ENCODE peak calls at places on chromosomes 13 and 19, in seven cellular contexts. W is astrocyte, X is glutamatergic neuron, I is WERI-Rb-1, Z is neural crest cell, T is psoas muscle, L is K562. C is an unnamed sample.

GRCh38 chr13:75704942-75705320 is 68.8 kb downstream of the LMO7 start:
- DNase-seq in W (no peak), X (no peak), I (no peak), Z (no peak), T (no peak), L (no peak), C (no peak)

GRCh38 chr13:97403893-97404683 is 29.9 kb upstream of the RAP2A start:
- DNase-seq in W (no peak), X (no peak), I (no peak), Z (no peak), T (no peak), L (no peak), C (no peak)

GRCh38 chr19:41398042-41398403 is 405 bp downstream of the BCKDHA start:
- DNase-seq in W (no peak), X (no peak), I (no peak), Z (no peak), T (no peak), L (no peak), C (no peak)

GRCh38 chr13:49690133-49690989 is 925 bp downstream of the EBPL start:
- DNase-seq in W (peak), X (no peak), I (no peak), Z (no peak), T (no peak), L (peak), C (peak)

GRCh38 chr13:45500492-45501174 is 35.9 kb downstream of the COG3 start:
- DNase-seq in W (peak), X (no peak), I (no peak), Z (no peak), T (no peak), L (no peak), C (peak)

GRCh38 chr13:112705286-112705685 is 15.4 kb downstream of the ATP11A start:
- DNase-seq in W (no peak), X (no peak), I (no peak), Z (no peak), T (peak), L (no peak), C (no peak)

GRCh38 chr19:40806385-40807146 is 7.6 kb downstream of the EGLN2 start:
- DNase-seq in W (peak), X (peak), I (peak), Z (peak), T (peak), L (peak), C (peak)

GRCh38 chr19:35224681-35225604 is 3.6 kb downstream of the FAM187B start:
- DNase-seq in W (no peak), X (no peak), I (no peak), Z (no peak), T (no peak), L (peak), C (no peak)

GRCh38 chr19:18743281-18743825 is 47.8 kb downstream of the COMP start:
- DNase-seq in W (peak), X (peak), I (peak), Z (no peak), T (peak), L (peak), C (peak)

GRCh38 chr19:54364775-54365257 is at the start of gene LAIR1:
- DNase-seq in W (no peak), X (no peak), I (no peak), Z (no peak), T (peak), L (no peak), C (no peak)

GRCh38 chr13:73177017-73177416 is 118.2 kb downstream of the KLF5 start:
- DNase-seq in W (no peak), X (no peak), I (no peak), Z (no peak), T (no peak), L (no peak), C (no peak)

GRCh38 chr13:32956595-32956933 is 59.7 kb upstream of the KL start:
- DNase-seq in W (no peak), X (no peak), I (no peak), Z (no peak), T (no peak), L (no peak), C (no peak)

GRCh38 chr13:114124921-114125320 is 7.5 kb downstream of the RASA3 start:
- DNase-seq in W (peak), X (no peak), I (peak), Z (no peak), T (peak), L (no peak), C (peak)

GRCh38 chr13:30364133-30364532 is 56.8 kb upstream of the KATNAL1 start:
- DNase-seq in W (peak), X (no peak), I (no peak), Z (no peak), T (no peak), L (peak), C (no peak)

GRCh38 chr13:107277911-107278310 is 710.0 kb upstream of the ARGLU1 start:
- DNase-seq in W (peak), X (no peak), I (no peak), Z (no peak), T (no peak), L (no peak), C (no peak)

GRCh38 chr13:60412909-60413616 is 16.0 kb downstream of the TDRD3 start:
- DNase-seq in W (no peak), X (no peak), I (no peak), Z (no peak), T (no peak), L (no peak), C (no peak)

GRCh38 chr13:95176611-95177259 is 124.5 kb downstream of the ABCC4 start:
- DNase-seq in W (peak), X (no peak), I (no peak), Z (no peak), T (no peak), L (no peak), C (peak)

GRCh38 chr13:33728271-33729037 is 89.5 kb upstream of the RFC3 start:
- DNase-seq in W (no peak), X (no peak), I (no peak), Z (no peak), T (peak), L (no peak), C (peak)

GRCh38 chr13:29621401-29621800 is 25.9 kb upstream of the SLC7A1 start:
- DNase-seq in W (peak), X (no peak), I (no peak), Z (no peak), T (no peak), L (no peak), C (peak)

GRCh38 chr19:40465025-40465780 is at the start of gene BLVRB:
- DNase-seq in W (peak), X (no peak), I (no peak), Z (no peak), T (no peak), L (no peak), C (peak)

GRCh38 chr13:94706854-94707399 is 5.4 kb downstream of the SOX21 start:
- DNase-seq in W (no peak), X (no peak), I (no peak), Z (peak), T (no peak), L (no peak), C (no peak)

GRCh38 chr19:4776436-4777205 is 14.9 kb upstream of the FEM1A start:
- DNase-seq in W (no peak), X (no peak), I (no peak), Z (no peak), T (peak), L (no peak), C (no peak)

GRCh38 chr13:96214804-96215445 is 125.0 kb downstream of the HS6ST3 start:
- DNase-seq in W (no peak), X (no peak), I (no peak), Z (no peak), T (no peak), L (peak), C (no peak)

GRCh38 chr13:32905864-32906180 is 110.4 kb upstream of the KL start:
- DNase-seq in W (peak), X (no peak), I (no peak), Z (no peak), T (no peak), L (no peak), C (peak)

GRCh38 chr13:33968520-33969507 is 150.9 kb downstream of the RFC3 start:
- DNase-seq in W (no peak), X (no peak), I (no peak), Z (no peak), T (no peak), L (no peak), C (no peak)

GRCh38 chr13:100546713-100547405 is 41.7 kb downstream of the GGACT start:
- DNase-seq in W (no peak), X (no peak), I (no peak), Z (no peak), T (no peak), L (no peak), C (no peak)

GRCh38 chr19:18205180-18205915 is 1.5 kb upstream of the RAB3A start:
- DNase-seq in W (peak), X (peak), I (peak), Z (peak), T (peak), L (peak), C (peak)

GRCh38 chr19:42290523-42291436 is 11.2 kb upstream of the PRR19 start:
- DNase-seq in W (no peak), X (peak), I (peak), Z (peak), T (peak), L (no peak), C (no peak)

GRCh38 chr13:68359105-68359504 is 1129.0 kb upstream of the PCDH9 start:
- DNase-seq in W (no peak), X (no peak), I (no peak), Z (no peak), T (no peak), L (no peak), C (no peak)

GRCh38 chr19:35313614-35314013 is 15.4 kb upstream of the CD22 start:
- DNase-seq in W (no peak), X (no peak), I (no peak), Z (no peak), T (no peak), L (no peak), C (no peak)

GRCh38 chr19:44774614-44775013 is 3.1 kb upstream of the CBLC start:
- DNase-seq in W (no peak), X (no peak), I (no peak), Z (no peak), T (no peak), L (no peak), C (no peak)

GRCh38 chr19:44772969-44773368 is 4.7 kb upstream of the CBLC start:
- DNase-seq in W (no peak), X (no peak), I (no peak), Z (no peak), T (no peak), L (no peak), C (no peak)

GRCh38 chr19:44765949-44766335 is 11.7 kb upstream of the CBLC start:
- DNase-seq in W (no peak), X (no peak), I (no peak), Z (no peak), T (no peak), L (no peak), C (no peak)

GRCh38 chr19:44767295-44768180 is 10.2 kb upstream of the CBLC start:
- DNase-seq in W (no peak), X (no peak), I (no peak), Z (no peak), T (no peak), L (no peak), C (no peak)

GRCh38 chr19:44770550-44771257 is 7.0 kb upstream of the CBLC start:
- DNase-seq in W (peak), X (peak), I (peak), Z (peak), T (peak), L (peak), C (peak)
- TF ChIP-seq CTCF in W (peak), X (peak), I (peak), Z (peak), T (peak), L (peak), C (peak)

GRCh38 chr19:7520131-7521051 is 2.0 kb upstream of the MCOLN1 start:
- DNase-seq in W (no peak), X (no peak), I (no peak), Z (no peak), T (no peak), L (no peak), C (no peak)

GRCh38 chr19:7522923-7523667 is 671 bp downstream of the MCOLN1 start:
- DNase-seq in W (no peak), X (no peak), I (no peak), Z (no peak), T (no peak), L (no peak), C (no peak)

GRCh38 chr19:7521551-7522071 is 813 bp upstream of the MCOLN1 start:
- DNase-seq in W (no peak), X (no peak), I (no peak), Z (no peak), T (no peak), L (no peak), C (no peak)

GRCh38 chr19:7524523-7524922 is 2.1 kb downstream of the MCOLN1 start:
- DNase-seq in W (no peak), X (no peak), I (no peak), Z (no peak), T (no peak), L (no peak), C (no peak)

GRCh38 chr19:7522072-7522922 is at the start of gene MCOLN1:
- DNase-seq in W (peak), X (peak), I (peak), Z (peak), T (peak), L (peak), C (peak)
- TF ChIP-seq CTCF in W (no peak), X (no peak), I (no peak), Z (no peak), T (no peak), L (no peak), C (no peak)

DNA sequence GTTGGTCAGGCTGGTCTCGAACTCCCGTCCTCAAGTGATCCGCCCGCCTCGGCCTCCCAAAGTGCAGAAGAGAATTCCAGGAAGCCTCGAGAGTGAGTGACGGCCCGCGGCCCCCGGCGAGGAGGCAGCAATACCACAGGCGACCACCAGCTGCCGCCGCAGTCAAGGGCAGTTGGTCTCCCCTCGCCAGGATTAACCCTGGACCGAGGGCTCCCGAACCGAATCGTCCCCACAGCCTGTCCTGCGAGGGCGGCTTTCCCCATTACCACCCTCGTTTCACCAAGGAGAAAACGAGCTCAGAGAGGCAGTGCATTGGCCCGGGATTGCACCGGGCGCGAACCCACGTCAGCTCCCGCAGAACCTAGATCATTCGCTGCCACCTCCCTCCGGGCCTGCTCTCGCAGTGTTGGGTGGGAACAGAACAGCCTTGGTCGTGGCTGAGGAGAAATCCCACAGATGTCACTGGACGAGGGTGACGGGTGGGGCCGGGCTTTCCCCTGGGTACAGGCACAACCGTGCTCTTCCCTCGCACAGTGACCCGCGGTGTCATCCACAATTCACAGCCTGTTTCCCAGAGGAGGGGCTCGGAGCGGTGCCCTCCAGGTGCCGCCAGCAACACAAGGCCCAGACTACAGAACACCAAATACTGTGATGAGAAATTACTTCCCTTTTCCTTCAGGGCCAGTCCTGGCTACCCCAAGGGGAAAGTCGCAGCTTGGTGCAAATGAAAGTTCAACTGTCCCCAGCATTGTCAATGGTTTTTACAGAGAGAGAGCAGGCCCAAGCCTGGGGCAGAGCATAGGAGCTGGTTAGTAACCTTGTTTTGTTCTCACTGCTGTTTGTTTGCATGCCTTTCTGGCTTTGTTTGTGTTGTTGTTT is 24.8 kb downstream of the C2CD4C start:
- DNase-seq in W (no peak), X (peak), I (peak), Z (peak), T (no peak), L (peak), C (peak)
- TF ChIP-seq CTCF in W (peak), X (peak), I (peak), Z (peak), T (peak), L (peak), C (peak)

GRCh38 chr19:49214701-49215100 is 57.1 kb downstream of the TRPM4 start:
- DNase-seq in W (no peak), X (no peak), I (no peak), Z (no peak), T (no peak), L (no peak), C (no peak)

GRCh38 chr19:49216076-49216475 is 58.5 kb downstream of the TRPM4 start:
- DNase-seq in W (peak), X (no peak), I (no peak), Z (no peak), T (no peak), L (no peak), C (peak)

GRCh38 chr19:49212302-49212701 is 54.7 kb downstream of the TRPM4 start:
- DNase-seq in W (no peak), X (no peak), I (no peak), Z (no peak), T (no peak), L (peak), C (peak)

GRCh38 chr19:49210901-49211451 is 53.4 kb downstream of the TRPM4 start:
- DNase-seq in W (no peak), X (no peak), I (no peak), Z (no peak), T (no peak), L (no peak), C (no peak)

DNA sequence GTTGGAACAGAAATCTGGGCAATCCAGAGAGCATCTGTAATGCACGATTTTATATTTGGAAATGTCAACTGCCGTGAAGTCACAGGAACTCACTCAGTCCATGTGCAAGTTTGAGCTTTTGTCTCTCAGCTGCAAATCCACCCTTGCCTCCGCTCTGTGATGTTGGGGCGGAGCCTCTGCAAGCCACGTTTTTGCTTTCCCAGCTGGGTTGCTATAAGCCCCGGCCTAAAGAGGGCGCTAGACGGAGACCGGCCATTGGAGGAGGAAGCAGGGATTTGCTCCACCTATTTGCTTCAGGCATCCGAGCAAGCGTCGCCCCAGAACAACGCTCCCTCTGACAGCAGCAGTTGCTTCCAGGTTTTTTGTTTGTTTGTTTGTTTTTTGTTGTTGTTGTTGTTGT is 56.2 kb downstream of the TRPM4 start:
- DNase-seq in W (no peak), X (peak), I (no peak), Z (no peak), T (no peak), L (peak), C (no peak)
- TF ChIP-seq CTCF in W (no peak), X (no peak), I (peak), Z (peak), T (no peak), L (peak), C (peak)

DNA sequence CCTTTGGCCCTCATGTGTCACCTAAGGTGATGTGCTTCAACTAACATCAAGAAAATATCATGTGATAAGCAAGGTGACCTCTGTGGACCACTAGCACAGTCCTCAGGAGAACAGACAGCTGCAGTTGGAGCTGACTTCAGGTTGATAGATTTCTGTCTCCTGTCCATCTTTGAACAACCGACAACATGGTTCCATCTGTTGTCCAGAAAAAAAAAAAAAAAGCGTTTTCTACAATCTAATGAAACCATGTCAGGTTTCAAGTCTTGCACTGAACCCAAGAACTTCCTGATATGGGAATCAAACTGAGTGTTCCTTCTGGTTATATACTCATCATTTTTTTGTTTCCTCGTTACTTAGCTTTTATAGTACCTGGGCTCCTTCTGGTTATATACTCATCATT is 75.7 kb downstream of the LHFPL6 start:
- DNase-seq in W (no peak), X (no peak), I (no peak), Z (no peak), T (no peak), L (no peak), C (no peak)
- TF ChIP-seq CTCF in W (no peak), X (no peak), I (no peak), Z (no peak), T (no peak), L (no peak), C (no peak)